ENCODE peak calls at places on chromosomes 3 and 15, in seven cellular contexts. M is A549, I is Peyer's patch, Y is stomach, H is K562, A is spleen, Z is esophagus muscularis mucosa. O is an unnamed sample.

GRCh38 chr3:22175899-22176298 is 424.9 kb upstream of the ZNF385D start:
- DNase-seq in M (no peak), I (no peak), Y (no peak), H (no peak), A (no peak), Z (no peak), O (no peak)

GRCh38 chr3:194933465-194933864 is 247.8 kb downstream of the FAM43A start:
- DNase-seq in M (no peak), I (no peak), Y (no peak), H (no peak), A (no peak), Z (peak; percentile 45), O (no peak)

GRCh38 chr3:185740133-185740532 is 84.7 kb downstream of the IGF2BP2 start:
- DNase-seq in M (no peak), I (no peak), Y (no peak), H (no peak), A (no peak), Z (no peak), O (no peak)

GRCh38 chr3:137990427-137990826 is 19.5 kb upstream of the CLDN18 start:
- DNase-seq in M (no peak), I (no peak), Y (no peak), H (no peak), A (no peak), Z (no peak), O (no peak)

GRCh38 chr3:60633644-60634043 is 617.6 kb downstream of the FHIT start:
- DNase-seq in M (no peak), I (no peak), Y (no peak), H (no peak), A (no peak), Z (no peak), O (no peak)

GRCh38 chr3:24302382-24302781 is 192.3 kb downstream of the THRB start:
- DNase-seq in M (no peak), I (no peak), Y (no peak), H (no peak), A (no peak), Z (no peak), O (no peak)

GRCh38 chr3:193744822-193745684 is 152.0 kb downstream of the OPA1 start:
- DNase-seq in M (no peak), I (no peak), Y (no peak), H (peak; percentile 61), A (no peak), Z (no peak), O (peak; percentile 18)

GRCh38 chr3:127073931-127074820 is 91.3 kb downstream of the PLXNA1 start:
- DNase-seq in M (no peak), I (no peak), Y (no peak), H (no peak), A (peak; percentile 64), Z (no peak), O (peak; percentile 35)

GRCh38 chr3:154971771-154972326 is 108.3 kb upstream of the MME start:
- DNase-seq in M (no peak), I (no peak), Y (no peak), H (no peak), A (no peak), Z (no peak), O (no peak)

GRCh38 chr15:29812384-29812694 is 9.9 kb downstream of the TJP1 start:
- DNase-seq in M (no peak), I (no peak), Y (no peak), H (no peak), A (no peak), Z (no peak), O (no peak)

GRCh38 chr3:155948476-155948875 is 78.0 kb downstream of the GMPS start:
- DNase-seq in M (no peak), I (no peak), Y (no peak), H (no peak), A (no peak), Z (no peak), O (no peak)

GRCh38 chr15:74209997-74210573 is 7.5 kb upstream of the STRA6 start:
- DNase-seq in M (no peak), I (no peak), Y (no peak), H (no peak), A (no peak), Z (no peak), O (no peak)

GRCh38 chr3:4828279-4829030 is 150.8 kb upstream of the BHLHE40 start:
- DNase-seq in M (no peak), I (no peak), Y (no peak), H (no peak), A (no peak), Z (no peak), O (no peak)

GRCh38 chr15:94206463-94207167 is 24.7 kb upstream of the MCTP2 start:
- DNase-seq in M (no peak), I (no peak), Y (no peak), H (no peak), A (no peak), Z (no peak), O (no peak)

GRCh38 chr3:119308355-119308754 is 14.2 kb downstream of the ARHGAP31 start:
- DNase-seq in M (no peak), I (no peak), Y (no peak), H (no peak), A (no peak), Z (peak; percentile 29), O (no peak)

GRCh38 chr3:98583766-98584165 is 9.6 kb downstream of the CPOX start:
- DNase-seq in M (no peak), I (no peak), Y (no peak), H (peak; percentile 88), A (no peak), Z (no peak), O (no peak)

GRCh38 chr3:58560771-58561311 is 16.4 kb downstream of the FAM107A start:
- DNase-seq in M (peak; percentile 42), I (no peak), Y (no peak), H (no peak), A (no peak), Z (no peak), O (no peak)

GRCh38 chr3:141103503-141103902 is 52.4 kb downstream of the SPSB4 start:
- DNase-seq in M (no peak), I (no peak), Y (no peak), H (no peak), A (no peak), Z (no peak), O (no peak)

GRCh38 chr3:99883138-99883461 is 65.4 kb downstream of the CMSS1 start:
- DNase-seq in M (no peak), I (no peak), Y (no peak), H (no peak), A (no peak), Z (no peak), O (no peak)

GRCh38 chr3:122024800-122025199 is 2.8 kb upstream of the ILDR1 start:
- DNase-seq in M (no peak), I (no peak), Y (no peak), H (no peak), A (no peak), Z (no peak), O (no peak)

GRCh38 chr3:122025296-122025695 is 3.2 kb upstream of the ILDR1 start:
- DNase-seq in M (no peak), I (no peak), Y (no peak), H (no peak), A (no peak), Z (no peak), O (no peak)

GRCh38 chr3:122021811-122022401 is at the start of gene ILDR1:
- DNase-seq in M (peak; percentile 15), I (peak; percentile 67), Y (peak; percentile 53), H (peak; percentile 20), A (peak; percentile 88), Z (peak; percentile 80), O (no peak)

GRCh38 chr3:122021037-122021436 is 1.0 kb downstream of the ILDR1 start:
- DNase-seq in M (no peak), I (no peak), Y (no peak), H (no peak), A (no peak), Z (peak; percentile 34), O (no peak)

DNA sequence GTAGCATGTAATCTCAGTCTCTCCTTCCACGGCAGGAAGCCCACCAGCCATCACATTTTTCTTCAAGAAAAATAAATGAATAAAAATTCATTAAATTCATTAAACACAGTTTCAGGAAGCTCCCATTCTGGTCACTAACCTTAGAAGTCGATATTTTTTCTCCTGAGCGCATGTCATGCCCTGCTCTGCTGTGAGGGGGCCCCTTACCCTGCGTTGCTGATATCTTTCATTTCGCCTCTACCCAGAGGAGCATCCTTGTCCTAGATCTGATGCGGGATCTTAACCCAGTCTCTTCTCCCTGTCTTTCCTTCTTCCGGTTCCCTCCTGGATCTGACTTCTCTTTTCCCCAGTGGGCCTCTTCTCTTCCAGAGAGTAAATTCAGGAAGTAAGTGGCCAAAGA is 1.3 kb upstream of the ILDR1 start:
- DNase-seq in M (no peak), I (no peak), Y (no peak), H (no peak), A (no peak), Z (peak; percentile 74), O (no peak)
- TF ChIP-seq POLR2A in M (no peak), I (no peak), Y (no peak), H (no peak), A (no peak), Z (no peak), O (no peak)

GRCh38 chr15:67253517-67254237 is 784 bp downstream of the AAGAB start:
- DNase-seq in M (peak; percentile 43), I (no peak), Y (no peak), H (peak; percentile 13), A (no peak), Z (no peak), O (no peak)
- H3K4me1 ChIP-seq in M (peaks cover 19% of the 10 kb centered on the region), I (peaks cover 10% of the 10 kb centered on the region), Y (peaks cover 36% of the 10 kb centered on the region), H (peaks cover 19% of the 10 kb centered on the region), A (peaks cover 34% of the 10 kb centered on the region), Z (peaks cover 19% of the 10 kb centered on the region), O (peaks cover 4% of the 10 kb centered on the region)

GRCh38 chr3:39148116-39149058 is 5.0 kb downstream of the CSRNP1 start:
- DNase-seq in M (no peak), I (peak; percentile 72), Y (no peak), H (peak; percentile 42), A (no peak), Z (no peak), O (no peak)

GRCh38 chr3:39150170-39150802 is 3.1 kb downstream of the CSRNP1 start:
- DNase-seq in M (no peak), I (no peak), Y (no peak), H (no peak), A (no peak), Z (no peak), O (peak; percentile 47)

GRCh38 chr3:39150803-39151631 is 2.4 kb downstream of the CSRNP1 start:
- DNase-seq in M (peak; percentile 72), I (peak; percentile 55), Y (peak; percentile 78), H (peak; percentile 75), A (no peak), Z (peak; percentile 98), O (peak; percentile 97)

GRCh38 chr3:39149059-39149455 is 4.3 kb downstream of the CSRNP1 start:
- DNase-seq in M (no peak), I (peak; percentile 41), Y (no peak), H (no peak), A (no peak), Z (no peak), O (no peak)

GRCh38 chr3:39149498-39150169 is 3.8 kb downstream of the CSRNP1 start:
- DNase-seq in M (no peak), I (no peak), Y (no peak), H (no peak), A (no peak), Z (no peak), O (no peak)
- TF ChIP-seq POLR2A in M (no peak), I (no peak), Y (no peak), H (no peak), A (no peak), Z (no peak), O (no peak)

DNA sequence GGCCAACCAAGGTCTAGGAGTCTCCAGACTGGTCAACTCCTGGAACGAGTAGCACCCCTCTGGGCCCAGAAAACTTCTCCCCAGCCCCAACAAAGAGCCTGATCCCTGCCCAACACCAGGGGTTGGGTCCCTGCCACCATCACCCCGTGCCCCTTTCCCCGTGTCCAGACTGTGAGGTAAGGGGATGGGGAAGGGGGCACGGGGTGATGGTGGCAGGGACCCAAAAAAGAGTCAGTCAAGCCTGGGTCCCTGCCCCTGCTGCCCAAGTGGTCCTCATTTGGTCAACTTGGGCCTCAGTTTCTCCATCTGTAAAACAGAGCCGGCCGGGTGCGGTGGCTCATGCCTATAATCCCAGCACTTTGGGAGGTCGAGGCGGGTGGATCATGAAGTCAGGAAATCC is 1.1 kb upstream of the NBEAL2 start:
- DNase-seq in M (no peak), I (no peak), Y (no peak), H (no peak), A (peak; percentile 77), Z (no peak), O (no peak)
- H3K4me1 ChIP-seq in M (peaks cover 44% of the 10 kb centered on the region), I (peaks cover 62% of the 10 kb centered on the region), Y (peaks cover 86% of the 10 kb centered on the region), H (peaks cover 63% of the 10 kb centered on the region), A (peaks cover 85% of the 10 kb centered on the region), Z (peaks cover 73% of the 10 kb centered on the region), O (peaks cover 39% of the 10 kb centered on the region)